ENCODE peak calls at places on chromosomes 5 and 9, in six cellular contexts. One of them, this sample, is unnamed.

GRCh38 chr9:127058645-127059021 is 63.8 kb downstream of the ANGPTL2 start:
- DNase-seq in nephron progenitor cell: no peak
- DNase-seq in SJSA1: no peak
- DNase-seq in HTR-8/SVneo: no peak
- DNase-seq in HT1080: peak
- DNase-seq in activated B cell treated with CpG ODN at 0.5 μM for 24 hours: no peak
- DNase-seq in this sample: peak

GRCh38 chr5:141763526-141763925 is 81.5 kb upstream of the ARAP3 start:
- DNase-seq in activated B cell treated with CpG ODN at 0.5 μM for 24 hours: no peak
- DNase-seq in SJSA1: no peak
- DNase-seq in HTR-8/SVneo: no peak
- DNase-seq in HT1080: no peak
- DNase-seq in nephron progenitor cell: no peak
- DNase-seq in this sample: no peak

GRCh38 chr9:133609311-133610098 is at the start of gene FAM163B:
- DNase-seq in HTR-8/SVneo: no peak
- DNase-seq in HT1080: no peak
- DNase-seq in SJSA1: no peak
- DNase-seq in nephron progenitor cell: peak
- DNase-seq in activated B cell treated with CpG ODN at 0.5 μM for 24 hours: no peak
- DNase-seq in this sample: no peak

GRCh38 chr9:530681-531080 is 310.8 kb upstream of the DMRT1 start:
- DNase-seq in activated B cell treated with CpG ODN at 0.5 μM for 24 hours: no peak
- DNase-seq in HTR-8/SVneo: no peak
- DNase-seq in SJSA1: no peak
- DNase-seq in HT1080: peak
- DNase-seq in nephron progenitor cell: no peak
- DNase-seq in this sample: no peak

GRCh38 chr9:97638666-97639065 is 5.0 kb downstream of the NCBP1 start:
- DNase-seq in activated B cell treated with CpG ODN at 0.5 μM for 24 hours: no peak
- DNase-seq in HTR-8/SVneo: no peak
- DNase-seq in nephron progenitor cell: no peak
- DNase-seq in HT1080: no peak
- DNase-seq in SJSA1: no peak
- DNase-seq in this sample: no peak

GRCh38 chr9:108108802-108109448 is 619.4 kb upstream of the KLF4 start:
- DNase-seq in SJSA1: no peak
- DNase-seq in HTR-8/SVneo: no peak
- DNase-seq in nephron progenitor cell: no peak
- DNase-seq in activated B cell treated with CpG ODN at 0.5 μM for 24 hours: no peak
- DNase-seq in HT1080: no peak
- DNase-seq in this sample: no peak

GRCh38 chr5:52746539-52746938 is 41.2 kb upstream of the ITGA1 start:
- DNase-seq in HTR-8/SVneo: no peak
- DNase-seq in SJSA1: no peak
- DNase-seq in activated B cell treated with CpG ODN at 0.5 μM for 24 hours: no peak
- DNase-seq in HT1080: no peak
- DNase-seq in nephron progenitor cell: no peak
- DNase-seq in this sample: no peak

GRCh38 chr5:136249678-136250266 is 56.8 kb upstream of the SMIM32 start:
- DNase-seq in SJSA1: peak
- DNase-seq in HTR-8/SVneo: peak
- DNase-seq in activated B cell treated with CpG ODN at 0.5 μM for 24 hours: no peak
- DNase-seq in nephron progenitor cell: peak
- DNase-seq in HT1080: peak
- DNase-seq in this sample: peak

GRCh38 chr5:138459311-138459710 is 6.0 kb upstream of the EGR1 start:
- DNase-seq in SJSA1: no peak
- DNase-seq in nephron progenitor cell: no peak
- DNase-seq in activated B cell treated with CpG ODN at 0.5 μM for 24 hours: peak
- DNase-seq in HTR-8/SVneo: no peak
- DNase-seq in HT1080: no peak
- DNase-seq in this sample: no peak

GRCh38 chr5:178394074-178394473 is 161.5 kb upstream of the PHYKPL start:
- DNase-seq in nephron progenitor cell: no peak
- DNase-seq in activated B cell treated with CpG ODN at 0.5 μM for 24 hours: no peak
- DNase-seq in SJSA1: peak
- DNase-seq in HTR-8/SVneo: no peak
- DNase-seq in HT1080: no peak
- DNase-seq in this sample: no peak

GRCh38 chr5:56815657-56816545 is 552 bp downstream of the MAP3K1 start:
- DNase-seq in HT1080: peak
- DNase-seq in activated B cell treated with CpG ODN at 0.5 μM for 24 hours: peak
- DNase-seq in SJSA1: peak
- DNase-seq in nephron progenitor cell: no peak
- DNase-seq in HTR-8/SVneo: no peak
- DNase-seq in this sample: peak

GRCh38 chr5:172052454-172053236 is 46.2 kb upstream of the FBXW11 start:
- DNase-seq in SJSA1: no peak
- DNase-seq in HTR-8/SVneo: no peak
- DNase-seq in nephron progenitor cell: no peak
- DNase-seq in HT1080: no peak
- DNase-seq in activated B cell treated with CpG ODN at 0.5 μM for 24 hours: no peak
- DNase-seq in this sample: no peak

GRCh38 chr9:87595605-87596004 is 97.9 kb downstream of the DAPK1 start:
- DNase-seq in nephron progenitor cell: no peak
- DNase-seq in SJSA1: no peak
- DNase-seq in HT1080: no peak
- DNase-seq in activated B cell treated with CpG ODN at 0.5 μM for 24 hours: no peak
- DNase-seq in HTR-8/SVneo: no peak
- DNase-seq in this sample: no peak

GRCh38 chr9:27566118-27566517 is 7.2 kb downstream of the C9orf72 start:
- DNase-seq in activated B cell treated with CpG ODN at 0.5 μM for 24 hours: no peak
- DNase-seq in SJSA1: no peak
- DNase-seq in HTR-8/SVneo: no peak
- DNase-seq in HT1080: no peak
- DNase-seq in nephron progenitor cell: no peak
- DNase-seq in this sample: no peak

GRCh38 chr9:125446581-125447094 is 185.0 kb downstream of the GAPVD1 start:
- DNase-seq in SJSA1: no peak
- DNase-seq in activated B cell treated with CpG ODN at 0.5 μM for 24 hours: peak
- DNase-seq in HTR-8/SVneo: no peak
- DNase-seq in HT1080: no peak
- DNase-seq in nephron progenitor cell: no peak
- DNase-seq in this sample: no peak

GRCh38 chr9:35859995-35860348 is 10.2 kb downstream of the OR13J1 start:
- DNase-seq in HTR-8/SVneo: no peak
- DNase-seq in SJSA1: no peak
- DNase-seq in nephron progenitor cell: no peak
- DNase-seq in HT1080: no peak
- DNase-seq in activated B cell treated with CpG ODN at 0.5 μM for 24 hours: no peak
- DNase-seq in this sample: no peak

GRCh38 chr5:139141841-139142240 is 56.3 kb downstream of the SIL1 start:
- DNase-seq in HT1080: no peak
- DNase-seq in SJSA1: no peak
- DNase-seq in HTR-8/SVneo: no peak
- DNase-seq in activated B cell treated with CpG ODN at 0.5 μM for 24 hours: no peak
- DNase-seq in nephron progenitor cell: no peak
- DNase-seq in this sample: no peak

GRCh38 chr5:19175776-19176570 is 812.0 kb downstream of the CDH18 start:
- DNase-seq in HTR-8/SVneo: no peak
- DNase-seq in HT1080: no peak
- DNase-seq in activated B cell treated with CpG ODN at 0.5 μM for 24 hours: no peak
- DNase-seq in nephron progenitor cell: no peak
- DNase-seq in SJSA1: no peak
- DNase-seq in this sample: no peak

GRCh38 chr5:91123291-91123690 is 259.8 kb downstream of the ARRDC3 start:
- DNase-seq in nephron progenitor cell: no peak
- DNase-seq in activated B cell treated with CpG ODN at 0.5 μM for 24 hours: no peak
- DNase-seq in SJSA1: no peak
- DNase-seq in HT1080: no peak
- DNase-seq in HTR-8/SVneo: no peak
- DNase-seq in this sample: no peak

GRCh38 chr5:83197326-83197725 is 120.0 kb downstream of the XRCC4 start:
- DNase-seq in nephron progenitor cell: no peak
- DNase-seq in HT1080: no peak
- DNase-seq in SJSA1: no peak
- DNase-seq in activated B cell treated with CpG ODN at 0.5 μM for 24 hours: no peak
- DNase-seq in HTR-8/SVneo: no peak
- DNase-seq in this sample: no peak

GRCh38 chr9:133346021-133346713 is 1.8 kb downstream of the MED22 start:
- DNase-seq in SJSA1: no peak
- DNase-seq in nephron progenitor cell: no peak
- DNase-seq in HTR-8/SVneo: no peak
- DNase-seq in activated B cell treated with CpG ODN at 0.5 μM for 24 hours: no peak
- DNase-seq in HT1080: no peak
- DNase-seq in this sample: no peak

GRCh38 chr9:126633881-126634558 is 20.3 kb downstream of the LMX1B start:
- DNase-seq in nephron progenitor cell: no peak
- DNase-seq in HT1080: no peak
- DNase-seq in activated B cell treated with CpG ODN at 0.5 μM for 24 hours: no peak
- DNase-seq in SJSA1: no peak
- DNase-seq in HTR-8/SVneo: no peak
- DNase-seq in this sample: peak

GRCh38 chr5:122704247-122705036 is 70.4 kb upstream of the SNX2 start:
- DNase-seq in nephron progenitor cell: no peak
- DNase-seq in HTR-8/SVneo: peak
- DNase-seq in SJSA1: no peak
- DNase-seq in HT1080: peak
- DNase-seq in activated B cell treated with CpG ODN at 0.5 μM for 24 hours: no peak
- DNase-seq in this sample: peak

GRCh38 chr9:28539432-28539831 is 966.2 kb upstream of the C9orf72 start:
- DNase-seq in HTR-8/SVneo: no peak
- DNase-seq in activated B cell treated with CpG ODN at 0.5 μM for 24 hours: no peak
- DNase-seq in SJSA1: no peak
- DNase-seq in nephron progenitor cell: no peak
- DNase-seq in HT1080: no peak
- DNase-seq in this sample: peak

GRCh38 chr9:36991516-36992134 is 42.4 kb downstream of the PAX5 start:
- DNase-seq in HT1080: peak
- DNase-seq in nephron progenitor cell: peak
- DNase-seq in activated B cell treated with CpG ODN at 0.5 μM for 24 hours: no peak
- DNase-seq in HTR-8/SVneo: peak
- DNase-seq in SJSA1: no peak
- DNase-seq in this sample: peak

GRCh38 chr5:15995206-15996052 is 184.2 kb downstream of the MARCHF11 start:
- DNase-seq in HTR-8/SVneo: no peak
- DNase-seq in HT1080: peak
- DNase-seq in nephron progenitor cell: peak
- DNase-seq in SJSA1: no peak
- DNase-seq in activated B cell treated with CpG ODN at 0.5 μM for 24 hours: no peak
- DNase-seq in this sample: peak

GRCh38 chr9:37031081-37031480 is 3.0 kb downstream of the PAX5 start:
- DNase-seq in SJSA1: no peak
- DNase-seq in activated B cell treated with CpG ODN at 0.5 μM for 24 hours: no peak
- DNase-seq in HTR-8/SVneo: no peak
- DNase-seq in HT1080: no peak
- DNase-seq in nephron progenitor cell: no peak
- DNase-seq in this sample: no peak

GRCh38 chr5:10262995-10263394 is 12.9 kb downstream of the CCT5 start:
- DNase-seq in HT1080: no peak
- DNase-seq in SJSA1: no peak
- DNase-seq in nephron progenitor cell: no peak
- DNase-seq in activated B cell treated with CpG ODN at 0.5 μM for 24 hours: no peak
- DNase-seq in HTR-8/SVneo: no peak
- DNase-seq in this sample: no peak

GRCh38 chr5:32339198-32339597 is 26.5 kb upstream of the MTMR12 start:
- DNase-seq in HT1080: no peak
- DNase-seq in nephron progenitor cell: no peak
- DNase-seq in activated B cell treated with CpG ODN at 0.5 μM for 24 hours: no peak
- DNase-seq in SJSA1: no peak
- DNase-seq in HTR-8/SVneo: no peak
- DNase-seq in this sample: no peak

This sample was measured in SW480.